ENCODE peak calls at places on chromosome 14, in four cellular contexts. T, F, X and K are unnamed samples. For H3K9me3 and H3K36me3, the result is how much of the 10 kb centered on the place peaks cover.

GRCh38 chr14:32984531-32984930 is 45.9 kb downstream of the NPAS3 start:
- DNase-seq in X (no peak), T (no peak), F (no peak), K (no peak)

GRCh38 chr14:70665448-70666363 is 24.0 kb downstream of the TTC9 start:
- DNase-seq in F (no peak), T (no peak), X (peak), K (no peak)

GRCh38 chr14:54894995-54895394 is 7.6 kb downstream of the GCH1 start:
- DNase-seq in F (no peak), X (no peak), T (no peak), K (peak)

GRCh38 chr14:77158175-77158908 is 16.8 kb upstream of the ZDHHC22 start:
- DNase-seq in T (peak), X (no peak), F (no peak), K (peak)

GRCh38 chr14:25231006-25231405 is 181.1 kb upstream of the STXBP6 start:
- DNase-seq in F (no peak), T (no peak), X (no peak), K (no peak)

GRCh38 chr14:103727313-103728000 is 11.8 kb downstream of the ZFYVE21 start:
- DNase-seq in X (no peak), F (no peak), T (no peak), K (no peak)

GRCh38 chr14:94621358-94622134 is 9.4 kb downstream of the SERPINA3 start:
- DNase-seq in X (no peak), F (no peak), T (no peak), K (no peak)

GRCh38 chr14:37150414-37150813 is 22.0 kb downstream of the SLC25A21 start:
- DNase-seq in X (no peak), T (no peak), F (no peak), K (no peak)

GRCh38 chr14:86462193-86462592 is 932.2 kb downstream of the FLRT2 start:
- DNase-seq in X (no peak), F (no peak), T (no peak), K (no peak)

GRCh38 chr14:21498540-21499526 is 12.3 kb downstream of the METTL3 start:
- DNase-seq in T (peak), X (no peak), F (no peak), K (no peak)

GRCh38 chr14:61977217-61977616 is 215.0 kb downstream of the SNAPC1 start:
- DNase-seq in T (no peak), X (no peak), F (no peak), K (no peak)

GRCh38 chr14:89540830-89541470 is 123.9 kb upstream of the FOXN3 start:
- DNase-seq in F (no peak), T (no peak), X (no peak), K (peak)

GRCh38 chr14:50088117-50088515 is 28.3 kb downstream of the VCPKMT start:
- DNase-seq in F (no peak), T (no peak), X (no peak), K (no peak)

GRCh38 chr14:30292591-30292990 is 266.4 kb upstream of the G2E3 start:
- DNase-seq in X (no peak), T (no peak), F (no peak), K (no peak)

DNA sequence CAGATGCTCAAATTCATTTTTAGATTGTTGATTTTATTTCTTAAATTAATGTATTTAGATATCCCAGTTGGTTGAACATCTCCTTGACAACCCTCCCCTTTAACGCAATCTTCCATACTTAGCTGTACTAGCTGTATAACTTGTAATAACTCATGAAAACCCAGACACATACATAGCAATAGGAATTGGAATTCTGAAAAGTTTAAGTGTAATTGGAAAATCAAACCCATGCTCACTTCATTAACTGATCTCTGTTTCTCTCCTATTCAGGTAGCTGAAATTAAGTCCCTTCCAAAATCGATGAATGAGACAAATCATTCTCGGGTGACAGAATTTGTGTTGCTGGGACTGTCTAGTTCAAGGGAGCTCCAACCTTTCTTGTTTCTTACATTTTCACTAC is at the start of gene OR4K15:
- DNase-seq in F (no peak), T (no peak), X (no peak), K (no peak)
- H3K9me3 ChIP-seq in F (under half), T (under half), X (under half), K (under half)

GRCh38 chr14:105221598-105222178 is 26.6 kb upstream of the BTBD6 start:
- DNase-seq in X (no peak), F (no peak), T (no peak), K (no peak)

GRCh38 chr14:105224845-105225585 is 23.3 kb upstream of the BTBD6 start:
- DNase-seq in T (no peak), F (no peak), X (no peak), K (no peak)

GRCh38 chr14:105223260-105223659 is 25.1 kb upstream of the BTBD6 start:
- DNase-seq in X (no peak), T (no peak), F (no peak), K (no peak)

GRCh38 chr14:105226198-105226597 is 22.1 kb upstream of the BTBD6 start:
- DNase-seq in X (no peak), T (no peak), F (no peak), K (no peak)

GRCh38 chr14:105223770-105224544 is 24.4 kb upstream of the BTBD6 start:
- DNase-seq in F (no peak), X (no peak), T (no peak), K (no peak)
- H3K36me3 ChIP-seq in F (under half), X (under half), T (under half), K (under half)

GRCh38 chr14:99261916-99262787 is 9.8 kb downstream of the BCL11B start:
- DNase-seq in T (no peak), X (no peak), F (peak), K (no peak)
- H3K4me3 ChIP-seq in T (no peak), X (no peak), F (peak), K (no peak)

GRCh38 chr14:105974902-105975301 is 448.5 kb downstream of the TMEM121 start:
- DNase-seq in F (peak), T (no peak), X (no peak), K (peak)
- H3K9me3 ChIP-seq in F (under half), T (under half), X (under half), K (under half)

GRCh38 chr14:58280954-58281787 is 17.2 kb upstream of the ARID4A start:
- DNase-seq in X (no peak), F (no peak), T (no peak), K (peak)

GRCh38 chr14:58285132-58285531 is 13.2 kb upstream of the ARID4A start:
- DNase-seq in X (no peak), T (no peak), F (no peak), K (no peak)

GRCh38 chr14:58282925-58283593 is 15.3 kb upstream of the ARID4A start:
- DNase-seq in F (no peak), X (no peak), T (no peak), K (no peak)

GRCh38 chr14:58281969-58282368 is 16.4 kb upstream of the ARID4A start:
- DNase-seq in X (no peak), F (no peak), T (no peak), K (no peak)

DNA sequence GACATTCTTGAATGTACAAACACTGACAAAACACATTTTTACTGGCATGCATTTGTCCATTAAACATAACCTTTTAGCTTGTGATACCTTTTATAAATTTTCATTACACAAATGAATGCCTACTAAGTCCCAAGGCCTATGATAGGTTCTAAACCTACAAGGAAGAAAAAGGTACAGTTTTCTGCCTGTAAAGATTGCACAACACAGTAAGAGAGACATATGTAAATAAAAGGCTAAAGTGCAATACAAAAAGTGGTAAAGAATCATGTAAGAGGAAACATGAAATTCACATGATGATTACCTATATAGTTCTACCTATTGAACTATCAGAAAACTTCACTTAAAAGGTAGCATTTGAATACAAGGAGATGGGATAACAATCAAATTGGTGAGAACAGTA is 14.6 kb upstream of the ARID4A start:
- DNase-seq in T (no peak), X (no peak), F (no peak), K (no peak)
- H3K36me3 ChIP-seq in T (under half), X (under half), F (under half), K (under half)